ENCODE peak calls at places on chromosome 17, in six cellular contexts. S is spleen, I is endothelial cell of umbilical vein, C is H1, M is stomach, E is HL-60. V is an unnamed sample.

GRCh38 chr17:57916925-57917858 is 38.0 kb downstream of the CUEDC1 start:
- DNase-seq in S (no peak), I (no peak), C (no peak), M (no peak), E (peak), V (no peak)

GRCh38 chr17:185445-186138 is 4.1 kb upstream of the DOC2B start:
- DNase-seq in S (peak), I (no peak), C (no peak), M (no peak), E (no peak), V (no peak)

GRCh38 chr17:62774338-62774737 is 33.8 kb downstream of the MARCHF10 start:
- DNase-seq in S (no peak), I (no peak), C (no peak), M (no peak), E (no peak), V (no peak)

GRCh38 chr17:56172517-56172982 is 19.3 kb downstream of the ANKFN1 start:
- DNase-seq in S (no peak), I (no peak), C (no peak), M (no peak), E (no peak), V (no peak)

GRCh38 chr17:75456417-75457046 is at the start of gene TMEM94:
- DNase-seq in S (peak), I (peak), C (peak), M (peak), E (peak), V (peak)

GRCh38 chr17:42692489-42692888 is 10.2 kb downstream of the CNTNAP1 start:
- DNase-seq in S (peak), I (no peak), C (no peak), M (no peak), E (no peak), V (no peak)

GRCh38 chr17:35244345-35245195 is 1.7 kb downstream of the SLFN5 start:
- DNase-seq in S (peak), I (peak), C (no peak), M (peak), E (no peak), V (peak)

GRCh38 chr17:49992191-49992932 is 2.7 kb downstream of the DLX3 start:
- DNase-seq in S (no peak), I (no peak), C (no peak), M (no peak), E (no peak), V (no peak)

DNA sequence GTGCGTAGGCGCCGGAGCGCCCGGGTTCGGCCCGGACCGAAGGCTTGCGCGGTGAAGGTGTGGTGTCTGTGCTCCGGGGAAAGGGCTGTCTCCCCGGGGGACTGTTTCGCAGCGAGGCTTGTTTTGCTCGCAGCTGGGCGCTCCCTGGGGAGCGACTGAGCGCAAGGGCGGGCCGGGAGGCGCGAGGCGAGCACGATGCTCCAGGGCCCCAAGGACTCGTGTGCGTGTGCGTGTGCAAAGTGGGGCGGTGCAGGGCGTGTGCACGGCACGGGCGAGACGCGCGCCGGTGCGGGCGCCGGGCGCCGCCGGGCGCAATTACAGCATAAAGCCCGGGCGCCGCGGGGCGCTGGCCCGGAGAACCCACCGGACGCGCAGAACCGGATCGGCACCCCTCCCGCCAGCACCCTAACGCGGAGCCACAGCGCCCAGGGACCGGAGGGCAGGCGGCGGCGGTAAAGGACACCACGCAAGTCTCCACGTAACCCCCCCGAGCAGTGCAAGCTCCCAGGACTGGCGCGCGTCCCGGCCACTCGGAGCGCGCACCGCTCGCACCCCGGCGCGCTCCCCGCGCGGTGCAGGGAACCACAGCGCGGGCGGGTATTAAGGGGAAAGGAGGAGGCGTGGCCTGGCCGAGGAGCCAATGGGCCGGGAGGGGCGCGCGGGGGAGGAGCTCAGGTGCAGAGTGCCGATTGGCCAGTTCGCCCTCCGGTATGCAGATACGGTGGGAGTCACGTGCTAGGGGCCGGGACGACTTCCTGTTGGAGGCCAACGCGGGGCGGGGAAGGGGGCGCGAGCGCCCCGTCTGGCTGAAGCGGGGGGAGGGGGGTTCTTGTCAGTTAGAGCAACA is at the start of gene TNRC6C:
- DNase-seq in S (peak), I (peak), C (peak), M (peak), E (peak), V (peak)
- TF ChIP-seq POLR2AphosphoS5 in S (peak), I (peak), C (peak), M (peak), E (peak), V (peak)

GRCh38 chr17:4709794-4710692 is at the start of gene ARRB2:
- DNase-seq in S (peak), I (peak), C (peak), M (peak), E (peak), V (peak)
- TF ChIP-seq POLR2AphosphoS5 in S (peak), I (no peak), C (peak), M (peak), E (peak), V (no peak)

GRCh38 chr17:48056879-48057278 is 8.7 kb downstream of the NFE2L1 start:
- DNase-seq in S (peak), I (no peak), C (no peak), M (no peak), E (no peak), V (no peak)
- TF ChIP-seq POLR2AphosphoS5 in S (no peak), I (no peak), C (peak), M (no peak), E (no peak), V (peak)

GRCh38 chr17:67042104-67042899 is 2.1 kb upstream of the CACNG1 start:
- DNase-seq in S (no peak), I (no peak), C (no peak), M (no peak), E (no peak), V (no peak)
- TF ChIP-seq POLR2AphosphoS5 in S (no peak), I (no peak), C (no peak), M (no peak), E (no peak), V (no peak)

GRCh38 chr17:77124192-77124908 is 16.4 kb upstream of the SEC14L1 start:
- DNase-seq in S (no peak), I (peak), C (no peak), M (peak), E (no peak), V (peak)

GRCh38 chr17:77128895-77129567 is 11.7 kb upstream of the SEC14L1 start:
- DNase-seq in S (no peak), I (no peak), C (no peak), M (no peak), E (no peak), V (no peak)

GRCh38 chr17:77127735-77128361 is 12.9 kb upstream of the SEC14L1 start:
- DNase-seq in S (peak), I (no peak), C (no peak), M (peak), E (peak), V (no peak)

GRCh38 chr17:77125432-77125901 is 15.3 kb upstream of the SEC14L1 start:
- DNase-seq in S (no peak), I (peak), C (no peak), M (no peak), E (no peak), V (peak)

DNA sequence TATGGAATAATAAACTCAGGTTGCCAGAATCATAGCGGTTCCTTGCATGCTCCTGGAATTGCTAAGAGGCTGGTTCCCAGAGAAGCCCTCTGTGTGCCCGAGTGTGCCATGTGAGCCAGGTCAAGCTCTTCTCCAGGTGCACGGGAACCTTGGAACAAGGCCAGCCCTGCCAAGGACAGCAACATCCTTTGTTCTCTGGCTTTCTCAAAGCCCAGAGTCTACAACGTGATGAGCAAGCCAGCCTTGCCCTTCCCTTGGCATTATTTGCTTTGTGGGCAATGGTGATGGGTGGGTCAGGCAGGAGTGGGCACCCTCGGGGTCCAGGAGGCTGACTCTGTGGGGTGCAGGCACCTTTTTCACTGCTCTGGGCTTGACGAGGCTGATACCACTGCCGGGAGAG is 14.2 kb upstream of the SEC14L1 start:
- DNase-seq in S (no peak), I (peak), C (no peak), M (peak), E (no peak), V (no peak)
- TF ChIP-seq POLR2AphosphoS5 in S (no peak), I (peak), C (no peak), M (no peak), E (no peak), V (peak)

GRCh38 chr17:81480140-81480917 is 32.3 kb downstream of the ACTG1 start:
- DNase-seq in S (no peak), I (no peak), C (no peak), M (no peak), E (no peak), V (no peak)
- TF ChIP-seq POLR2AphosphoS5 in S (no peak), I (no peak), C (no peak), M (no peak), E (no peak), V (no peak)

GRCh38 chr17:64326030-64326419 is 63.0 kb upstream of the TEX2 start:
- DNase-seq in S (no peak), I (no peak), C (no peak), M (no peak), E (no peak), V (no peak)

GRCh38 chr17:64327201-64327930 is 63.3 kb downstream of the PECAM1 start:
- DNase-seq in S (no peak), I (peak), C (no peak), M (no peak), E (no peak), V (no peak)

GRCh38 chr17:64328875-64329405 is 61.7 kb downstream of the PECAM1 start:
- DNase-seq in S (no peak), I (peak), C (no peak), M (no peak), E (no peak), V (no peak)

GRCh38 chr17:64328036-64328874 is 62.4 kb downstream of the PECAM1 start:
- DNase-seq in S (peak), I (peak), C (no peak), M (no peak), E (no peak), V (no peak)

GRCh38 chr17:64326420-64327054 is 63.5 kb upstream of the TEX2 start:
- DNase-seq in S (peak), I (peak), C (no peak), M (peak), E (peak), V (no peak)
- TF ChIP-seq POLR2AphosphoS5 in S (peak), I (peak), C (no peak), M (peak), E (peak), V (no peak)

GRCh38 chr17:19386974-19387920 is at the start of gene MFAP4:
- DNase-seq in S (peak), I (no peak), C (no peak), M (no peak), E (peak), V (no peak)
- TF ChIP-seq POLR2AphosphoS5 in S (no peak), I (no peak), C (no peak), M (no peak), E (peak), V (no peak)

DNA sequence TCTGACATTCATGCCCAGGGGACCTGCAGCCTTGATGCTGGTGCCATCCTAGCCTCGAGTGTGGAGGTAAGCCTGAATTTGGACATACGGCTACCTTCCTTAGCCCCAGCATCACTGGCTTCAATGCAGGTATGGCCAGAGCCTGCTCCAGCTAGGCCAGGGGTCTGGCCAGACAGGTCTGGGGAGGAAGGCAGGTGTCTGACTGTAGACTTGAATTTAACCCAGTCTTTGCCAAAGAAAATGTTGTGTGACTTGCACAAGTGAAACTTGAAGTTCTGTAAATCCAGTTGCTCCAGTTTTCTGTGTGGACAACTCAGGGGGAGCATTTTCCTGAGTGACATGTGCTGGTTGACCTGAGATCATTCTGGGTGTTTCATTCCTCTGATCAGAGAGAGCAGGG is 32.8 kb downstream of the TMEM238L start:
- DNase-seq in S (no peak), I (no peak), C (no peak), M (no peak), E (no peak), V (no peak)
- TF ChIP-seq POLR2AphosphoS5 in S (no peak), I (no peak), C (no peak), M (no peak), E (no peak), V (no peak)